ENCODE peak calls at places on chromosomes 11 and 22, in four cellular contexts. One of them, this sample, is unnamed.

GRCh38 chr11:92453055-92453454 is 228.4 kb downstream of the FAT3 start:
- DNase-seq in AG09309: peak; percentile 34
- DNase-seq in GM13977: no peak
- DNase-seq in testis: no peak
- DNase-seq in this sample: no peak

GRCh38 chr11:11533751-11534150 is 88.1 kb downstream of the GALNT18 start:
- DNase-seq in AG09309: no peak
- DNase-seq in GM13977: no peak
- DNase-seq in testis: no peak
- DNase-seq in this sample: no peak

GRCh38 chr11:112665291-112665690 is 295.9 kb upstream of the NCAM1 start:
- DNase-seq in AG09309: no peak
- DNase-seq in GM13977: no peak
- DNase-seq in testis: no peak
- DNase-seq in this sample: no peak

GRCh38 chr22:26623984-26624383 is 2.2 kb downstream of the CRYBA4 start:
- DNase-seq in AG09309: no peak
- DNase-seq in GM13977: no peak
- DNase-seq in testis: no peak
- DNase-seq in this sample: no peak

GRCh38 chr11:68664141-68664540 is 20.2 kb upstream of the GAL start:
- DNase-seq in AG09309: no peak
- DNase-seq in GM13977: no peak
- DNase-seq in testis: no peak
- DNase-seq in this sample: no peak

GRCh38 chr11:123580557-123581275 is 73.7 kb downstream of the SCN3B start:
- DNase-seq in AG09309: no peak
- DNase-seq in GM13977: peak; percentile 90
- DNase-seq in testis: peak; percentile 69
- DNase-seq in this sample: peak; percentile 86

GRCh38 chr22:30224161-30224857 is 22.2 kb downstream of the LIF start:
- DNase-seq in AG09309: no peak
- DNase-seq in GM13977: no peak
- DNase-seq in testis: no peak
- DNase-seq in this sample: peak; percentile 59

GRCh38 chr11:13384837-13385417 is 78.1 kb downstream of the BTBD10 start:
- DNase-seq in AG09309: peak; percentile 1
- DNase-seq in GM13977: peak; percentile 42
- DNase-seq in testis: peak; percentile 45
- DNase-seq in this sample: peak; percentile 21

GRCh38 chr11:70500076-70500847 is 101.9 kb downstream of the CTTN start:
- DNase-seq in AG09309: no peak
- DNase-seq in GM13977: no peak
- DNase-seq in testis: no peak
- DNase-seq in this sample: no peak

GRCh38 chr22:33381531-33382406 is 323.6 kb upstream of the SYN3 start:
- DNase-seq in AG09309: no peak
- DNase-seq in GM13977: no peak
- DNase-seq in testis: no peak
- DNase-seq in this sample: no peak

GRCh38 chr11:60629399-60629798 is 70.0 kb upstream of the MS4A8 start:
- DNase-seq in AG09309: no peak
- DNase-seq in GM13977: no peak
- DNase-seq in testis: no peak
- DNase-seq in this sample: no peak

GRCh38 chr11:60625262-60625661 is 74.2 kb upstream of the MS4A8 start:
- DNase-seq in AG09309: peak; percentile 4
- DNase-seq in GM13977: no peak
- DNase-seq in testis: no peak
- DNase-seq in this sample: no peak
- TF ChIP-seq CTCF in AG09309: peak; percentile 25
- TF ChIP-seq CTCF in GM13977: peak; percentile 9
- TF ChIP-seq CTCF in testis: no peak
- TF ChIP-seq CTCF in this sample: peak; percentile 4

DNA sequence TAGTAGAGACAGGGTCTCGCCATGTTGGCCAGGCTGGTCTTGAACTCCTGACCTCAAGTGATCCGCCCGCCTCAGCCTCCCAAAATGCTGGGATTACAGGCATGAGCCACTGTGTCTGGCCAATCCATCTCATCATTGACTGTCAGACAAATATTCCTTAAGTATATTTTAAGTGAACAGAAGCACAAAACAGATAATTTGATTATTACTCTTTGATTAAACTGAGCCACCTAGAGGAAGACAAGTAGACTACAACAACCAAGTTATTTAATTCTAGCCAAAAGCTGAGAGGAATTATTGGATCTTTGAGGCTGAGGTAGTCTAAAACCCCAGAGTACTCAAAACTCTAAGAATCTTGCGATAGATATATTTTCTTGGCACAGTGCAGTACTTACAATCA is 1.2 kb downstream of the ACRV1 start:
- DNase-seq in AG09309: no peak
- DNase-seq in GM13977: no peak
- DNase-seq in testis: no peak
- DNase-seq in this sample: no peak
- TF ChIP-seq CTCF in AG09309: peak; percentile 13
- TF ChIP-seq CTCF in GM13977: peak; percentile 28
- TF ChIP-seq CTCF in testis: peak; percentile 15
- TF ChIP-seq CTCF in this sample: no peak

DNA sequence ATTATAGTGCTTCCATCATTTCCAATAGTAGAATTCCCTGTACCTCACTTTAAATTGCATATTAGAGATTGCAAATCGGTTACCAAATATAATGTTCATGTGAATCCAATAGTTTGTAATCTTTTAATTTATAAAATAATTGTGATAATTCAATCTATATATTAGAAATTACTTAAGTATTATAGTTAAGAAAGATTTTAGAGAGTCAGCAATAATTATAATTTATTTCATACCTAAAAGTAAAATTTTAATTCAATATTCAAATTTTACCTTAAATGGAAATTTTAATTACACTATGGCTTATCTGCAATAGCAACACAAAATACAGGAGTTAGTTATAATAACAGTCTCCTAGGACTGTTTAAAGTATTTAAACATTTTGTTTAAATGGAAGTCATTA is 13.5 kb downstream of the CCDC179 start:
- DNase-seq in AG09309: no peak
- DNase-seq in GM13977: no peak
- DNase-seq in testis: no peak
- DNase-seq in this sample: no peak
- TF ChIP-seq CTCF in AG09309: no peak
- TF ChIP-seq CTCF in GM13977: no peak
- TF ChIP-seq CTCF in testis: no peak
- TF ChIP-seq CTCF in this sample: no peak

GRCh38 chr11:83088965-83089364 is 17.3 kb upstream of the RAB30 start:
- DNase-seq in AG09309: no peak
- DNase-seq in GM13977: no peak
- DNase-seq in testis: no peak
- DNase-seq in this sample: no peak
- TF ChIP-seq CTCF in AG09309: no peak
- TF ChIP-seq CTCF in GM13977: no peak
- TF ChIP-seq CTCF in testis: no peak
- TF ChIP-seq CTCF in this sample: no peak

DNA sequence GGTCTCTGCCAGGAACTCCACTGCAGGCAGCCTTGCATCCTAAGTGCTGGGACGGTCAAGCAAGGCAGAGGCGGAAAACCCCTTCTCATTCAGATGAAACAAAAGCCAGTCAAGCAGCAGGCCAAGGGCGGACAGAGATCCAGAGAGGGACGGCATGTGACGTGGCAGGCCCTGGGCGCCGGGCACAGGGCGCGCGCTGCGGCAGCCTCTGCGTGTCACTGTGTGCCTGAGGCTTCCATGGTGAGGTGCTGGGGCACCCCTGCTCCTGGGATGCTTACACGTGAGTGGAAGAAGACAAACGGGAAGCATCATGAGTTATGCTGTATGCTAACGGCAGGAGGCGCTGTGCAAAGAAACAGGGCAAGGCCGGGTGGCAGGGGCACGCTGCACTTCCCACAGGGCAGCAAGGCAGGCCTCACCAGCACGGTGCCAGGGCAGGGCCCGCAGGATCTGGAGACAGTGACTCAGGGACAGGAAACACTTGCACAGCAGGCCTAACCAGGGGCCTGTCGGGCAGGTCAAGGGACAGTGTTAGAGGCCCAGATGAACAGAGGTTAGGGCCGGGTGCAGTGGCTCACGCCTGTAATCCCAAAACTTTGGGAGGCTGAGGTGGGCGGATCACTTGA is 6.1 kb downstream of the TOLLIP start:
- DNase-seq in AG09309: no peak
- DNase-seq in GM13977: peak; percentile 18
- DNase-seq in testis: no peak
- DNase-seq in this sample: no peak
- TF ChIP-seq CTCF in AG09309: no peak
- TF ChIP-seq CTCF in GM13977: no peak
- TF ChIP-seq CTCF in testis: peak; percentile 22
- TF ChIP-seq CTCF in this sample: no peak

GRCh38 chr11:18012314-18012905 is 437 bp downstream of the SERGEF start:
- DNase-seq in AG09309: no peak
- DNase-seq in GM13977: peak; percentile 39
- DNase-seq in testis: peak; percentile 31
- DNase-seq in this sample: no peak
- TF ChIP-seq CTCF in AG09309: no peak
- TF ChIP-seq CTCF in GM13977: no peak
- TF ChIP-seq CTCF in testis: no peak
- TF ChIP-seq CTCF in this sample: no peak

GRCh38 chr22:22137891-22138290 is 106.7 kb upstream of the VPREB1 start:
- DNase-seq in AG09309: no peak
- DNase-seq in GM13977: no peak
- DNase-seq in testis: no peak
- DNase-seq in this sample: no peak
- TF ChIP-seq CTCF in AG09309: no peak
- TF ChIP-seq CTCF in GM13977: no peak
- TF ChIP-seq CTCF in testis: no peak
- TF ChIP-seq CTCF in this sample: no peak

This sample was measured in GM20000.